ENCODE peak calls at places on chromosomes 2 and 18, in six cellular contexts. Z, G, X, C, L and W are unnamed samples.

GRCh38 chr18:23191952-23192662 is 56.8 kb downstream of the CABLES1 start:
- DNase-seq in C (peak; percentile 48), X (peak; percentile 75), Z (peak; percentile 28), L (no peak), G (peak; percentile 85), W (peak; percentile 59)

GRCh38 chr2:86566828-86567205 is 3.6 kb upstream of the CHMP3 start:
- DNase-seq in X (no peak), C (no peak), Z (no peak), L (no peak), G (no peak), W (no peak)

GRCh38 chr2:121294881-121295840 is 10.2 kb upstream of the TFCP2L1 start:
- DNase-seq in X (no peak), Z (no peak), G (no peak), C (no peak), L (peak; percentile 63), W (no peak)

GRCh38 chr2:172329404-172330059 is 97.9 kb upstream of the ITGA6 start:
- DNase-seq in L (peak; percentile 84), C (no peak), G (no peak), Z (no peak), X (peak; percentile 68), W (no peak)

GRCh38 chr2:11356760-11357159 is 12.3 kb upstream of the ROCK2 start:
- DNase-seq in Z (no peak), G (no peak), X (peak; percentile 47), L (no peak), C (no peak), W (no peak)

GRCh38 chr2:80454628-80455027 is 150.1 kb upstream of the LRRTM1 start:
- DNase-seq in X (no peak), Z (no peak), C (no peak), G (no peak), L (peak; percentile 29), W (no peak)

GRCh38 chr2:230916218-230916617 is 8.8 kb downstream of the GPR55 start:
- DNase-seq in G (no peak), C (no peak), L (no peak), Z (no peak), X (no peak), W (no peak)

GRCh38 chr2:43605851-43606250 is 10.0 kb upstream of the THADA start:
- DNase-seq in Z (no peak), X (no peak), G (no peak), L (no peak), C (no peak), W (no peak)

GRCh38 chr2:219247678-219248642 is 2.7 kb downstream of the STK16 start:
- DNase-seq in G (no peak), C (peak; percentile 32), L (no peak), Z (peak; percentile 47), X (no peak), W (no peak)

GRCh38 chr2:26914963-26915310 is 55.5 kb upstream of the MAPRE3 start:
- DNase-seq in L (no peak), C (no peak), G (no peak), X (no peak), Z (no peak), W (no peak)

GRCh38 chr2:189092936-189093335 is 86.6 kb downstream of the COL5A2 start:
- DNase-seq in C (peak; percentile 34), L (no peak), Z (no peak), G (peak; percentile 81), X (no peak), W (no peak)

GRCh38 chr2:135055182-135055786 is 3.2 kb downstream of the RAB3GAP1 start:
- DNase-seq in L (no peak), Z (no peak), C (no peak), G (peak; percentile 70), X (peak; percentile 27), W (no peak)

GRCh38 chr18:23259701-23260661 is 124.7 kb downstream of the CABLES1 start:
- DNase-seq in X (peak; percentile 73), L (no peak), C (peak; percentile 74), G (peak; percentile 66), Z (peak; percentile 67), W (peak; percentile 81)

GRCh38 chr2:14752294-14752693 is 119.8 kb downstream of the LRATD1 start:
- DNase-seq in L (no peak), G (no peak), Z (peak; percentile 21), X (peak; percentile 32), C (no peak), W (no peak)

GRCh38 chr2:173749315-173749714 is 215.9 kb downstream of the SP3 start:
- DNase-seq in L (no peak), X (no peak), Z (no peak), G (peak; percentile 61), C (no peak), W (no peak)

GRCh38 chr2:72289283-72289682 is 141.6 kb upstream of the CYP26B1 start:
- DNase-seq in C (no peak), L (no peak), G (peak; percentile 11), X (no peak), Z (no peak), W (no peak)

GRCh38 chr18:73520229-73520628 is 627.4 kb downstream of the FBXO15 start:
- DNase-seq in C (no peak), X (no peak), L (no peak), G (no peak), Z (no peak), W (peak; percentile 38)

GRCh38 chr2:133532919-133533318 is 35.3 kb downstream of the NCKAP5 start:
- DNase-seq in X (no peak), L (no peak), Z (no peak), C (no peak), G (peak; percentile 55), W (no peak)

GRCh38 chr2:156331572-156332451 is 709 bp downstream of the NR4A2 start:
- DNase-seq in X (peak; percentile 80), L (peak; percentile 64), G (peak; percentile 81), Z (peak; percentile 19), C (peak; percentile 85), W (peak; percentile 70)

GRCh38 chr2:227511239-227511930 is 39.4 kb downstream of the AGFG1 start:
- DNase-seq in L (no peak), C (no peak), X (no peak), Z (no peak), G (no peak), W (no peak)

GRCh38 chr2:166293984-166294383 is 81.8 kb downstream of the SCN9A start:
- DNase-seq in X (no peak), C (no peak), Z (no peak), G (peak; percentile 29), L (no peak), W (no peak)

GRCh38 chr2:209956276-209956675 is 46.2 kb upstream of the RPE start:
- DNase-seq in L (peak; percentile 77), X (no peak), G (no peak), C (peak; percentile 74), Z (no peak), W (no peak)

GRCh38 chr2:19989342-19989680 is 594 bp downstream of the WDR35 start:
- DNase-seq in X (no peak), Z (no peak), G (no peak), L (no peak), C (no peak), W (no peak)

GRCh38 chr2:237721828-237722227 is 76.8 kb upstream of the RBM44 start:
- DNase-seq in Z (no peak), G (no peak), C (no peak), X (no peak), L (no peak), W (no peak)

GRCh38 chr2:140276661-140277060 is 1496.5 kb upstream of the NXPH2 start:
- DNase-seq in X (no peak), Z (no peak), G (no peak), L (no peak), C (no peak), W (no peak)

GRCh38 chr2:147989809-147990403 is 30.6 kb downstream of the ORC4 start:
- DNase-seq in L (no peak), C (peak; percentile 18), X (no peak), G (peak; percentile 72), Z (peak; percentile 64), W (no peak)
- TF ChIP-seq CTCF in L (peak; percentile 34), C (peak; percentile 10), X (peak; percentile 65), G (peak; percentile 66), Z (peak; percentile 50), W (peak; percentile 46)

DNA sequence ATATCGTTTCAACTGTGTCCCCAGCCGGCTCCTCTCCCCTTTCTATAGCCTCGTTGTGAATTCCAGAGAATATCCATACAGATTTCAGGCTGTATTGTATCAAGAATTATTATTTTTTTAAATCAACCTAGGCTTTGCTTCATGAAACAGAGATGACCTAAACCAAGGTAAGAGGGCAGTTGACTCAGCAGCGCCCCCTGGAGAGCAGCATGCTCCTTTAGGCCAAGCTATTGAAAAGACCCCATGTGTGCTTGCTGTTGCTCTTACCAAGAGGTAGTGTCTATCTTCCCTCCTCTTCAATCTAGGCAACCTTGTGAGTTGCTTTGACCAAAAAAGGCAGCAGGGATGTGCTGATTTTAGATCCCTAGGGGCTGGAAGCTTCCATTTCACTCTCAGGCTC is 426.7 kb upstream of the SMIM21 start:
- DNase-seq in L (no peak), G (no peak), Z (peak; percentile 27), X (no peak), C (no peak), W (peak; percentile 14)
- TF ChIP-seq CTCF in L (no peak), G (peak; percentile 16), Z (peak; percentile 48), X (no peak), C (no peak), W (peak; percentile 60)

DNA sequence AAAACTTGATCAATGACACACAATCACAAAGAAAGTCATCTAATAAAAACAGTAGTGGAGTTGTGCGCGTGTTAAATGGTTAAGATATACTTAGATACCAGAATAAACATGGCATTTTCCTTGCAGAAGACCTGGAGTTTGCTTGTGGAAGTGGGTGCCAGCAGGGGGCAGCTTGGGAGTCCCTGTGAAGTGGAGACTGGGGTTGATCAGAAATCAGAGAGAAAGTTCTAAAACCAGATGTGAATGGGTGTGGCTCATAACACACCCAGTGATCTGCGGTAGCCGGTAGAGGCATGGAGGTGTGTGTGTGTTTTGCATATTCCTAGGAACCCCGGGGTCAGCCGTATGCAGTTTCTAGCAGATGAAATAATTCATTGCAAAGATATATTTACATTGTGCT is 300.1 kb upstream of the TRIB2 start:
- DNase-seq in X (peak; percentile 64), Z (peak; percentile 68), C (peak; percentile 71), L (peak; percentile 47), G (peak; percentile 34), W (peak; percentile 15)
- TF ChIP-seq CTCF in X (peak; percentile 21), Z (peak; percentile 24), C (no peak), L (peak; percentile 26), G (peak; percentile 41), W (no peak)

DNA sequence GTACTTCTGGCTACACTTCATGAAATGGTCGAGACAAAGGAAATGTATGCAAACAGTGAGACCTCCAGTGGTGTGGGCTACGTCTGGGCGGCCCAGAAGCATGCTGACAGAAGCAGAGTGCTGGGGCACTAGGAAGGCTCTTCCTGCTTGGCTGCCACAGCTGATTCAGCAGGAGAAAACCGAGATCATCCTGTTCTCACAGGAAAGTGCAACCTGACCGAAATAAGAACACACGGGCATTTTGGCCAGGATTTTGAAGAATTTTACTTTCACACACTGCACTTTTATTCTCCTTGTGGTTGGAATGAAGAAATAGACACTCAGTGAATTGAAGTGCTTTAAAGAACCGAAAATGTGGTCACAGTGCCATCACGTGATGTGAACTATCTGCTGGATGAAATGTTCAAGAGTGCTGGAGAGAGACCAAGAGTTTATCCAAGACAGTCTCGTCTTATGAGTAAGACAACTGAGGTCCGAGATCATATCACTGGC is 149.5 kb downstream of the CCBE1 start:
- DNase-seq in C (peak; percentile 12), L (no peak), X (no peak), Z (peak; percentile 8), G (peak; percentile 85), W (no peak)
- TF ChIP-seq CTCF in C (no peak), L (no peak), X (no peak), Z (no peak), G (peak; percentile 8), W (no peak)